ENCODE peak calls at places on chromosomes 16 and 17, in five cellular contexts. S is kidney epithelial cell, O is astrocyte, T is fibroblast of villous mesenchyme, H is A549. Z is an unnamed sample.

GRCh38 chr16:57377080-57377841 is 5.0 kb downstream of the CX3CL1 start:
- DNase-seq in T (peak), O (no peak), S (no peak), H (peak), Z (no peak)

GRCh38 chr16:12583237-12583897 is 220.3 kb downstream of the CPPED1 start:
- DNase-seq in H (no peak), T (no peak), O (no peak), S (no peak), Z (no peak)

GRCh38 chr17:66354981-66355380 is 52.6 kb downstream of the PRKCA start:
- DNase-seq in T (peak), S (no peak), O (peak), H (no peak), Z (no peak)

GRCh38 chr17:31877911-31878702 is 19.1 kb upstream of the COPRS start:
- DNase-seq in H (no peak), O (peak), S (no peak), T (peak), Z (peak)

GRCh38 chr16:70157477-70158260 is 15.9 kb upstream of the CLEC18C start:
- DNase-seq in O (no peak), T (no peak), S (no peak), H (no peak), Z (no peak)

GRCh38 chr16:27241658-27242057 is 26.9 kb downstream of the NSMCE1 start:
- DNase-seq in T (peak), O (peak), H (no peak), S (no peak), Z (no peak)

GRCh38 chr17:17235212-17236174 is 1.5 kb downstream of the FLCN start:
- DNase-seq in H (no peak), O (peak), T (peak), S (no peak), Z (no peak)

GRCh38 chr17:75566456-75567233 is 21.0 kb upstream of the MYO15B start:
- DNase-seq in S (no peak), O (no peak), H (no peak), T (no peak), Z (no peak)

GRCh38 chr17:5513610-5514009 is 27.2 kb downstream of the MIS12 start:
- DNase-seq in O (no peak), H (no peak), S (no peak), T (no peak), Z (no peak)

GRCh38 chr16:83878838-83879237 is 20.1 kb upstream of the MLYCD start:
- DNase-seq in S (no peak), H (peak), T (peak), O (peak), Z (no peak)

GRCh38 chr17:10022416-10022815 is 117.3 kb upstream of the RCVRN start:
- DNase-seq in T (no peak), S (no peak), H (no peak), O (no peak), Z (no peak)

GRCh38 chr17:76949913-76950695 is 81.9 kb downstream of the MGAT5B start:
- DNase-seq in S (no peak), H (no peak), T (no peak), O (no peak), Z (no peak)

GRCh38 chr17:7413346-7413985 is 5.8 kb downstream of the NLGN2 start:
- DNase-seq in S (no peak), O (peak), H (no peak), T (peak), Z (no peak)

GRCh38 chr16:57721356-57721755 is 14.2 kb upstream of the KATNB1 start:
- DNase-seq in H (no peak), S (no peak), O (no peak), T (no peak), Z (no peak)

GRCh38 chr16:85461814-85462404 is 151.2 kb upstream of the GSE1 start:
- DNase-seq in O (peak), S (no peak), H (no peak), T (peak), Z (no peak)

GRCh38 chr17:83107656-83108048 is 28.2 kb downstream of the METRNL start:
- DNase-seq in S (no peak), H (no peak), O (no peak), T (no peak), Z (no peak)

GRCh38 chr17:81125573-81126081 is 39.7 kb upstream of the PVALEF start:
- DNase-seq in H (no peak), O (no peak), T (no peak), S (no peak), Z (no peak)

GRCh38 chr16:49861299-49861698 is 5.4 kb upstream of the ZNF423 start:
- DNase-seq in H (no peak), S (no peak), T (no peak), O (no peak), Z (no peak)

GRCh38 chr17:67520282-67520906 is 143.3 kb downstream of the PITPNC1 start:
- DNase-seq in O (peak), S (no peak), T (peak), H (no peak), Z (no peak)

GRCh38 chr17:48060249-48060648 is 12.1 kb downstream of the NFE2L1 start:
- DNase-seq in S (no peak), T (no peak), H (no peak), O (no peak), Z (no peak)

GRCh38 chr16:19861069-19861468 is 23.6 kb downstream of the GPRC5B start:
- DNase-seq in T (no peak), H (no peak), S (no peak), O (no peak), Z (no peak)

GRCh38 chr17:78117027-78117981 is 11.3 kb downstream of the TMC6 start:
- DNase-seq in O (no peak), T (no peak), H (no peak), S (no peak), Z (no peak)

GRCh38 chr17:72387487-72387886 is 266.7 kb downstream of the SOX9 start:
- DNase-seq in S (peak), O (peak), H (no peak), T (peak), Z (no peak)

GRCh38 chr17:27323538-27324212 is 29.8 kb downstream of the WSB1 start:
- DNase-seq in S (no peak), T (peak), H (no peak), O (no peak), Z (no peak)

GRCh38 chr16:85733839-85734170 is 17.1 kb downstream of the C16orf74 start:
- DNase-seq in S (no peak), H (peak), T (peak), O (no peak), Z (no peak)

GRCh38 chr16:85171809-85172464 is 59.7 kb upstream of the CIBAR2 start:
- DNase-seq in S (no peak), H (no peak), T (no peak), O (no peak), Z (no peak)

GRCh38 chr17:80605326-80606066 is 60.9 kb downstream of the RPTOR start:
- DNase-seq in H (peak), O (peak), S (peak), T (peak), Z (no peak)

GRCh38 chr17:9241774-9242496 is 220.6 kb downstream of the NTN1 start:
- DNase-seq in O (no peak), T (no peak), H (no peak), S (no peak), Z (no peak)

GRCh38 chr17:43382776-43383175 is 16.0 kb upstream of the ARL4D start:
- DNase-seq in O (no peak), T (no peak), H (no peak), S (no peak), Z (no peak)

GRCh38 chr16:66515543-66516171 is 34.3 kb downstream of the TK2 start:
- DNase-seq in S (no peak), O (peak), H (peak), T (peak), Z (no peak)

GRCh38 chr16:2027024-2028010 is 615 bp downstream of the NHERF2 start:
- DNase-seq in O (peak), H (no peak), S (no peak), T (no peak), Z (no peak)
- TF ChIP-seq CTCF in O (no peak), H (no peak), S (peak), T (no peak), Z (peak)

DNA sequence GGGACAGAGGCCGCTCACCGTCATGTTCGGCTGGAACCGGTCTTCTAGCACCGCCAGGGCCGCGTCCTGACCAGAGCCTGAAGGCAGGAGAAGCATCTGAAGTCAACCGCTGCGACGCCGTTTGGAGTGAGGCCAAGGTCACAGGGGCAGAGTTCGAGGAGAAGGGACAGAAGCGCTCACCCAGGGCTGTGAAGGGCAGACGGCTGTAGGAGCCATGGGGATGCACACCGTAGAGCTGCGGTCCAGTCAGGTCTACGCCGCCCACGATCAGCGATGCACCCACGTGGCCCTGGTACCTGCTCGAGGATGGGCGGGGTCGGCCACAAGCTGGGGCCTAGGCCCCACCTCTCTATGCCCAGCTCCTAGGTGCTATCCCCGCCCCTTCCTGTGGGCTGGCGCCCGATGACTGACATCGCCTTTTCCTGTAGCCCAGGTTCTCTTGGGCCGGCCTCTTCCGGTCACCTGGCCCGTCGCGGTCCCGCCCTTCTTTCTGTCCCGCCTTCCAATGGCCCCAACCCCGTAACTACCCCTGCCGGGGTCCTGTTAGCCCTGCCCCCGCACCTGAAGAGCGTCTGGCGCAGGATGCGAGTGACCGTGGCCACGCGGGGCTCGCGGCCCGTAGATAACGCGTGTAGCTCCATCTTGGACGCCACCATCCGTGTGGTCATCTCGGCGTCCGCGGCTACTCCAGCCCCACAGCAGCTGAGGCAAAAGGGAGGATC is 1.1 kb downstream of the PSMB10 start:
- DNase-seq in O (peak), S (peak), H (peak), T (peak), Z (peak)
- TF ChIP-seq CTCF in O (no peak), S (no peak), H (no peak), T (no peak), Z (no peak)

GRCh38 chr16:89257281-89257731 is 39.8 kb downstream of the ZNF778 start:
- DNase-seq in H (no peak), T (no peak), O (no peak), S (no peak), Z (no peak)
- TF ChIP-seq CTCF in H (no peak), T (peak), O (no peak), S (no peak), Z (peak)

GRCh38 chr16:24515186-24515585 is 24.2 kb upstream of the RBBP6 start:
- DNase-seq in T (no peak), S (no peak), O (no peak), H (no peak), Z (no peak)
- TF ChIP-seq CTCF in T (no peak), S (no peak), O (no peak), H (no peak), Z (no peak)

GRCh38 chr17:35241520-35241919 is 1.4 kb upstream of the SLFN5 start:
- DNase-seq in S (no peak), O (no peak), H (no peak), T (no peak), Z (no peak)

GRCh38 chr17:35243459-35244204 is 760 bp downstream of the SLFN5 start:
- DNase-seq in O (peak), H (peak), T (peak), S (no peak), Z (peak)

GRCh38 chr17:35242158-35242804 is 591 bp upstream of the SLFN5 start:
- DNase-seq in H (peak), T (no peak), S (no peak), O (peak), Z (no peak)

GRCh38 chr17:35244345-35245195 is 1.7 kb downstream of the SLFN5 start:
- DNase-seq in H (peak), T (peak), S (no peak), O (peak), Z (peak)

DNA sequence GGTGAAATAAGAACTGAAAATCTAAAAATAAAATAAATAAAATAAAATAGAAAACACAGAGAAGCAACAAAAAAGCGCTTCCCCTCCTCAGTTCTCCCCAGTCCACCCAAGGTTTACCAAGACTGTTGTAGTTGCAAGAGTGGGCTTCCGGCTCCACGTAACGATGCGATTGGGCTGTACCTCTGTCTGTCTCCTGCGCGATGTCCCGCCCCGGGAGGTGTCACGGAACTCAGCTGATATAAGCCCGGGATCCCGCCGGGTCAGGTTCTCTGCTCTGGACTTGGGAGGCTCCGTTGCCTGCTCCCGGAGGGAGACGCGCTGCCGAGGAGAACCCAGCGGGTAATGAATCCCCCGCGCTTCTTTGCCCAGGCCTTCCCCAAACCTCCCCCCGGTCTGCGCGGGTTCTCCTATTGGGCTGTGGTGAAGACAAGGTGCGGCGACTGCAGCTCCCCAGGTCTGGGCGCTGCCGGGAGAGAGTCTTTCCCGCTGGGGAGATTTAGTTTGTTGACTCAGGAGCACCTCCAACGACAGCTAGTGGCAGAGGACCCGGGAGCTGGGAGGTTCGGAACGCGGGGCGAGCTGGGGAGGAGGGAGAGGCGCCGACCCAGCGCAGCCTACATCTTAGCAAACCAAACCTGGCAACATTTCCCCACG is at the start of gene SLFN5:
- DNase-seq in O (peak), S (no peak), H (peak), T (peak), Z (peak)
- TF ChIP-seq CTCF in O (no peak), S (no peak), H (no peak), T (no peak), Z (no peak)

GRCh38 chr16:52069866-52070265 is 477.1 kb downstream of the TOX3 start:
- DNase-seq in T (peak), H (peak), O (peak), S (no peak), Z (no peak)

GRCh38 chr16:52071101-52071500 is 475.8 kb downstream of the TOX3 start:
- DNase-seq in O (no peak), S (no peak), T (no peak), H (no peak), Z (no peak)

GRCh38 chr16:52066951-52067350 is 480.0 kb downstream of the TOX3 start:
- DNase-seq in H (no peak), T (no peak), S (no peak), O (no peak), Z (no peak)

GRCh38 chr16:52070341-52071057 is 476.4 kb downstream of the TOX3 start:
- DNase-seq in H (no peak), O (no peak), T (no peak), S (no peak), Z (no peak)

DNA sequence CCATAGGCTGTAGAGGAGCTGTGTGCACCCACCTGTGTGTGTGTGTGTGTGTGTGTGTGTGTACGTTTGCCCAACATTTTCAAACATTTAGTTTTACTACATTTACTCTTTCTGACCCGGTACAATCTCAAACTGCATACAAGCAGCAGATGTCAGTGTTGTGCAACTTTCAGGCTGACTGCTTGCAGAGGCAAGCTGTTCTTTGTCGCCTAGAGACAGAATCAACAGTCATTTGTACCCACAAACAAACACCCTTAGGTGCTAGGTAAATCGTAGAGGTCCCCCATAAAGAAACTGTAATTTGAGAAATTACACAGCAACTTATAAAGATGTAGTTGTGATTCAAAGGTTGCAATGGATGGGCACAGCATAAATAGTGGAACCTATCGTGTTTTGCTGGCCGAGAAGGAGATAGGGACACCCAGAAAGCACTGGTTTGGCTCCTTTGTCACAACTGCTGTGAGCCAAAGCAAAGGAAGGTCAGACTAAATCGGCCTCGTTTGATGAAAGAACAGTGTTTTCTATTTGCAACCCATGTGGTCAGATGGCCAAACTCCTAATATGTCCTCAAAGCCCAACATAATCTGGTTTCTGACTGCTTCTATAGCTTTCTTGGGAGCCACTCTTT is 478.4 kb downstream of the TOX3 start:
- DNase-seq in T (peak), S (no peak), O (no peak), H (no peak), Z (no peak)
- TF ChIP-seq CTCF in T (no peak), S (peak), O (peak), H (no peak), Z (no peak)

DNA sequence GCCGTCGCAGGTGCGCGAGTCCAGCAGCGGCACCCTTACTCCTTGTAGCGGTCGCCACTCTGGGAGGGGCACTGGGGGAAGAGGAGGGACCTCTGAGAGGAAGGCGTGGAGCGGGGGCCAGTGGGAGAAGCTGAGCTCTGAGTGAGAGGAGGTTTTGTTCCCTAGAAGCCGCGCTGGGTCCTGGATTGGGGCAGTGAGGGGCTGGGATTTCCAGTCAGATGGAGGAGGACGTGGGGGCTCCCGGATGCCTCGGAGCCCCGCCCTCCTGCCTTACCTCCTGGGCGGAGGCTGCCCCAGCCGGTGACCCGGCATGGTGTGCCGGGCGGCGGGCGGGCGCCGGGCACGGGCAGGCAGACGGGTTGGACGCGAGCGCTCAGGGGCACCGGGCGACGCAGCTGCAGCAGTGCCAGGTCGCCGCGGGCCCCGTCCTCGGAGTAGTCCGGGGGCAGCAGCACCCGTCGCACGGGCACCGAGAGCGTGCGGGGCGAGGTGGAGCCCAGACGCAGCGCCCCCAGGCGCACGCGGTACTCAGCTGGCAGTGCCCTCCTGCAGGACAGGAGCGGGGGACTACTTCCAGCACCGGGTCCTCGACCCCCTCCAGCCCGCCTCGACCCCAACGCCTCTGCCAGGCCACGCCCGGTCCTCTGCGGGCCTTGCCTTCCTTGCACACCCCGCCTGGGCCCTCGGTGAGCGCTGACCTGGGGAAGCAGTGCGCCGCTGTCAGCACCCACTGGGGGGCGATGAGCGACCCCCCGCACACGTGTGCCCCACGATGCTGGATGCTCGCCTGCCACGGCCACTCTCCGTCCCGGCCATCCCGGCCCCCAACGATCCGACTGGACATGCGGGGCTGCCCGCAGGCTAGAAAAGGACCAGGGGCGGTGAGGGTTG is 2.0 kb downstream of the PRSS33 start:
- DNase-seq in T (no peak), O (no peak), S (no peak), H (no peak), Z (no peak)
- TF ChIP-seq CTCF in T (peak), O (no peak), S (no peak), H (no peak), Z (no peak)

GRCh38 chr16:56269824-56270684 is 78.8 kb downstream of the GNAO1 start:
- DNase-seq in O (peak), T (peak), S (no peak), H (no peak), Z (peak)
- TF ChIP-seq CTCF in O (peak), T (peak), S (peak), H (no peak), Z (peak)

GRCh38 chr16:3087243-3087791 is 11.8 kb downstream of the ZSCAN10 start:
- DNase-seq in S (no peak), H (no peak), T (no peak), O (no peak), Z (no peak)
- TF ChIP-seq CTCF in S (peak), H (peak), T (peak), O (no peak), Z (no peak)

GRCh38 chr17:60230358-60230757 is 80.6 kb downstream of the CA4 start:
- DNase-seq in S (no peak), T (no peak), O (no peak), H (no peak), Z (no peak)

GRCh38 chr17:60231691-60232090 is 81.9 kb downstream of the CA4 start:
- DNase-seq in O (peak), S (no peak), T (no peak), H (no peak), Z (no peak)

GRCh38 chr17:60229189-60229802 is 79.5 kb downstream of the CA4 start:
- DNase-seq in T (peak), H (no peak), S (no peak), O (no peak), Z (no peak)

GRCh38 chr17:60231234-60231633 is 81.5 kb downstream of the CA4 start:
- DNase-seq in O (no peak), H (peak), T (peak), S (no peak), Z (no peak)
- TF ChIP-seq CTCF in O (peak), H (peak), T (peak), S (peak), Z (peak)

Z was measured in AG04449.